ENCODE peak calls at places on chromosomes 13 and 19, in ten cellular contexts. W is omental fat pad; V is dermis blood vessel endothelial cell; J is stimulated activated naive B cell treated with anti-CD40 and anti-IgM and Interleukin-4, amounts not matched to agents 10 μg/mL and 1 μg/mL and 100 μg/mL, for 72 hours; M is ACHN; U is thoracic aorta; O is epithelial cell of esophagus; K is HT1080; H is fibroblast of mammary gland; E is A172. F is an unnamed sample.

GRCh38 chr13:67971291-67971690 is 741.2 kb upstream of the PCDH9 start:
- DNase-seq in U (no peak), E (peak), H (no peak), J (no peak), V (no peak), M (no peak), O (no peak), K (peak), W (no peak), F (no peak)

GRCh38 chr19:5607318-5608270 is 15.0 kb downstream of the SAFB2 start:
- DNase-seq in O (no peak), U (no peak), V (no peak), H (no peak), K (no peak), M (no peak), J (no peak), E (no peak), W (no peak), F (no peak)

GRCh38 chr19:7921302-7921954 is 1.3 kb downstream of the SNAPC2 start:
- DNase-seq in V (no peak), E (no peak), O (no peak), W (no peak), K (no peak), H (no peak), M (no peak), J (no peak), U (no peak), F (no peak)

GRCh38 chr13:43368003-43368402 is 344.6 kb downstream of the DNAJC15 start:
- DNase-seq in K (no peak), H (peak), E (no peak), J (no peak), O (no peak), V (no peak), M (no peak), U (no peak), W (no peak), F (peak)

GRCh38 chr13:72430923-72431322 is 296.5 kb downstream of the MZT1 start:
- DNase-seq in J (no peak), K (no peak), H (no peak), M (no peak), U (no peak), W (no peak), E (no peak), V (no peak), O (no peak), F (no peak)

GRCh38 chr13:113216165-113217056 is 7.0 kb downstream of the CUL4A start:
- DNase-seq in K (peak), W (no peak), M (peak), O (peak), H (peak), J (no peak), V (peak), U (no peak), E (peak), F (peak)

GRCh38 chr19:20660473-20660872 is 898 bp downstream of the ZNF626 start:
- DNase-seq in V (no peak), W (no peak), H (no peak), U (no peak), M (no peak), K (no peak), J (no peak), E (no peak), O (peak), F (no peak)

GRCh38 chr19:7904074-7905020 is 670 bp downstream of the MAP2K7 start:
- DNase-seq in J (peak), K (no peak), W (no peak), V (peak), U (no peak), O (no peak), M (no peak), H (no peak), E (no peak), F (peak)

GRCh38 chr13:78714717-78715116 is 55.8 kb upstream of the OBI1 start:
- DNase-seq in H (no peak), U (no peak), E (no peak), M (no peak), O (no peak), V (no peak), W (no peak), K (no peak), J (no peak), F (no peak)

GRCh38 chr19:18903146-18904056 is 7.4 kb upstream of the CERS1 start:
- DNase-seq in M (no peak), W (no peak), O (no peak), H (no peak), U (no peak), J (no peak), V (no peak), E (no peak), K (no peak), F (no peak)

GRCh38 chr13:110108348-110109139 is 198.4 kb downstream of the COL4A1 start:
- DNase-seq in K (peak), J (no peak), W (no peak), O (peak), H (peak), U (peak), E (peak), M (peak), V (peak), F (peak)

GRCh38 chr19:39408392-39409206 is 2.0 kb downstream of the ZFP36 start:
- DNase-seq in O (peak), K (no peak), U (no peak), E (no peak), W (no peak), M (no peak), H (peak), V (peak), J (no peak), F (peak)

GRCh38 chr13:85520445-85520844 is 278.8 kb downstream of the SLITRK6 start:
- DNase-seq in J (no peak), V (no peak), U (no peak), O (peak), W (no peak), E (no peak), M (no peak), H (peak), K (no peak), F (no peak)

GRCh38 chr19:780935-781334 is 16.3 kb upstream of the PTBP1 start:
- DNase-seq in H (no peak), E (no peak), J (no peak), O (no peak), U (no peak), K (no peak), M (no peak), V (no peak), W (no peak), F (no peak)

GRCh38 chr19:30691767-30692516 is 319.8 kb downstream of the ZNF536 start:
- DNase-seq in M (no peak), K (no peak), E (no peak), V (no peak), W (no peak), J (no peak), O (no peak), U (no peak), H (peak), F (no peak)

GRCh38 chr19:24101459-24102122 is 14.6 kb downstream of the ZNF254 start:
- DNase-seq in J (no peak), O (no peak), K (no peak), V (peak), M (no peak), H (peak), W (no peak), U (no peak), E (no peak), F (no peak)

GRCh38 chr13:89393758-89394157 is 1722.6 kb downstream of the SLITRK5 start:
- DNase-seq in E (no peak), O (no peak), M (no peak), J (no peak), H (no peak), U (no peak), W (no peak), V (no peak), K (no peak), F (no peak)

GRCh38 chr13:26629260-26629659 is 71.8 kb downstream of the WASF3 start:
- DNase-seq in U (no peak), W (no peak), H (peak), M (no peak), K (peak), V (peak), E (no peak), J (no peak), O (peak), F (no peak)

F was measured in fibroblast of villous mesenchyme.